ENCODE peak calls at places on chromosomes 12 and 14, in ten cellular contexts. T is GM12865, V is IMR-90, H is lower lobe of right lung, Q is fibroblast of mammary gland, S is SK-N-SH, C is activated B cell treated with CpG ODN at 0.5 μM for 24 hours, X is astrocyte of the spinal cord, R is AG04450, J is hepatocyte. N is an unnamed sample.

GRCh38 chr14:24960816-24961215 is 89.1 kb downstream of the STXBP6 start:
- DNase-seq in J (no peak), R (no peak), S (no peak), Q (peak), T (no peak), H (no peak), C (no peak), X (peak), V (peak), N (no peak)

GRCh38 chr12:69027411-69027811 is 94.4 kb upstream of the CPM start:
- DNase-seq in V (peak), H (no peak), J (no peak), X (peak), C (no peak), S (no peak), Q (peak), R (no peak), T (no peak), N (peak)

GRCh38 chr14:58733451-58734208 is 95.9 kb downstream of the DACT1 start:
- DNase-seq in T (peak), J (no peak), H (no peak), C (no peak), V (no peak), R (no peak), S (no peak), Q (peak), X (no peak), N (no peak)

GRCh38 chr12:122072031-122072970 is 6.3 kb upstream of the MLXIP start:
- DNase-seq in C (no peak), J (peak), H (no peak), Q (peak), R (no peak), T (no peak), X (peak), S (peak), V (peak), N (peak)

GRCh38 chr14:100038065-100038464 is 27.2 kb upstream of the EVL start:
- DNase-seq in Q (no peak), T (no peak), H (no peak), S (no peak), C (no peak), X (no peak), V (no peak), R (no peak), J (no peak), N (no peak)

GRCh38 chr12:111505601-111506036 is 93.5 kb downstream of the ATXN2 start:
- DNase-seq in X (no peak), T (no peak), C (no peak), Q (no peak), R (no peak), V (no peak), H (no peak), J (no peak), S (no peak), N (no peak)

GRCh38 chr12:121814429-121815119 is 10.8 kb downstream of the SETD1B start:
- DNase-seq in J (no peak), H (peak), R (no peak), X (no peak), C (no peak), T (no peak), V (no peak), Q (no peak), S (no peak), N (no peak)

GRCh38 chr12:65415826-65416225 is 137.3 kb downstream of the MSRB3 start:
- DNase-seq in T (no peak), J (peak), H (no peak), X (no peak), C (no peak), V (peak), S (no peak), R (no peak), Q (peak), N (peak)

GRCh38 chr12:6960291-6961277 is 9.4 kb downstream of the PTPN6 start:
- DNase-seq in Q (peak), H (no peak), X (peak), T (peak), C (peak), J (no peak), R (no peak), S (peak), V (peak), N (no peak)

GRCh38 chr12:86735072-86735471 is 478.9 kb upstream of the MGAT4C start:
- DNase-seq in C (no peak), S (no peak), H (no peak), R (no peak), J (no peak), Q (no peak), V (no peak), T (no peak), X (no peak), N (no peak)

GRCh38 chr14:91142214-91142668 is 28.4 kb downstream of the DGLUCY start:
- DNase-seq in J (no peak), T (peak), V (no peak), Q (no peak), X (no peak), H (no peak), C (peak), R (no peak), S (no peak), N (no peak)

GRCh38 chr14:72169521-72169920 is 237.3 kb downstream of the RGS6 start:
- DNase-seq in Q (no peak), S (peak), X (no peak), J (no peak), R (no peak), T (peak), H (no peak), V (no peak), C (no peak), N (no peak)

GRCh38 chr14:72801841-72802587 is 91.9 kb downstream of the DPF3 start:
- DNase-seq in T (no peak), X (no peak), H (no peak), C (no peak), Q (no peak), R (no peak), J (no peak), V (peak), S (no peak), N (peak)

GRCh38 chr12:124713041-124713435 is 145.6 kb upstream of the NCOR2 start:
- DNase-seq in C (no peak), J (no peak), V (no peak), T (peak), Q (no peak), S (no peak), H (peak), X (no peak), R (no peak), N (peak)

DNA sequence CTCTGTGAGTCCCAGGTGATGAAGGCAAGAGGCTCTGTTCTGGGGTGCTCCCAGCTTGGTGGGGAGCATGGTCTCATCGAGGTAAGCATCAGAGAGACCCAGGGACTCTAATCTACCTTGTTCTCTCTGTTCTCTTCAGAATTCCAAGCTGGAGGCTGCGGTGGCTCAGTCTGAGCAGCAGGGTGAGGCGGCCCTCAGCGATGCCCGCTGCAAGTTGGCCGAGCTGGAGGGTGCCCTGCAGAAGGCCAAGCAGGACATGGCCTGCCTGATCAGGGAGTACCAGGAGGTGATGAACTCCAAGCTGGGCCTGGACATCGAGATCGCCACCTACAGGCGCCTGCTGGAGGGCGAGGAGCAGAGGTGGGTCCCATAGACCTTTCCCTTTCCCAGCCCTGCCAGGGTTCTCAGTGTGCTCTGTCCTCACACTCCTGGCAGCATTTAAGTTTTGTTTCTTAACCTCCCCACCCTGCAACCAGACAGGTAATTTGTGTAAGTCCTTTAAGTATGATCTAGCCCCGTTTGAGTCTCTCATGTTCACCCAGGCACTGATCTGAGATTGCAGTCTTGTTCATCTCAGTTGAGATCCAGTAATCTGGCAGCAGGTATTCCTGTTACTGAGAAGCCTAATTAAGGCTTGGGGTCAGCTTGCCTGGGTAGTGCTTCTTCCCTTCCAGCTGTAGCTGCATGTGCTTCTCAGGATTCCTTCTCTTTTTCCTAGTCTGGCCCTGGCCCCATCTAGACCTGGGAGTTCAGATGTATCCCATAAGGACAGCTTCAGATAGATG is 14.8 kb upstream of the KRT81 start:
- DNase-seq in C (no peak), Q (no peak), T (no peak), S (no peak), R (no peak), X (no peak), V (no peak), J (no peak), H (no peak), N (no peak)
- TF ChIP-seq CTCF in C (no peak), Q (peak), T (peak), S (peak), R (peak), X (peak), V (no peak), J (peak), H (no peak), N (peak)

GRCh38 chr12:45585522-45586230 is 143.8 kb upstream of the ARID2 start:
- DNase-seq in S (no peak), V (no peak), X (no peak), T (no peak), Q (no peak), R (no peak), C (no peak), H (no peak), J (no peak), N (no peak)

GRCh38 chr12:45586486-45586885 is 143.0 kb upstream of the ARID2 start:
- DNase-seq in V (no peak), Q (no peak), T (no peak), S (no peak), J (no peak), C (no peak), X (no peak), H (no peak), R (no peak), N (no peak)

GRCh38 chr12:45590646-45591045 is 138.9 kb upstream of the ARID2 start:
- DNase-seq in T (no peak), R (no peak), X (no peak), V (no peak), H (no peak), S (no peak), J (no peak), C (no peak), Q (no peak), N (no peak)

GRCh38 chr12:45587042-45587441 is 142.5 kb upstream of the ARID2 start:
- DNase-seq in Q (no peak), X (no peak), H (no peak), C (no peak), R (no peak), J (peak), T (no peak), S (no peak), V (no peak), N (no peak)

DNA sequence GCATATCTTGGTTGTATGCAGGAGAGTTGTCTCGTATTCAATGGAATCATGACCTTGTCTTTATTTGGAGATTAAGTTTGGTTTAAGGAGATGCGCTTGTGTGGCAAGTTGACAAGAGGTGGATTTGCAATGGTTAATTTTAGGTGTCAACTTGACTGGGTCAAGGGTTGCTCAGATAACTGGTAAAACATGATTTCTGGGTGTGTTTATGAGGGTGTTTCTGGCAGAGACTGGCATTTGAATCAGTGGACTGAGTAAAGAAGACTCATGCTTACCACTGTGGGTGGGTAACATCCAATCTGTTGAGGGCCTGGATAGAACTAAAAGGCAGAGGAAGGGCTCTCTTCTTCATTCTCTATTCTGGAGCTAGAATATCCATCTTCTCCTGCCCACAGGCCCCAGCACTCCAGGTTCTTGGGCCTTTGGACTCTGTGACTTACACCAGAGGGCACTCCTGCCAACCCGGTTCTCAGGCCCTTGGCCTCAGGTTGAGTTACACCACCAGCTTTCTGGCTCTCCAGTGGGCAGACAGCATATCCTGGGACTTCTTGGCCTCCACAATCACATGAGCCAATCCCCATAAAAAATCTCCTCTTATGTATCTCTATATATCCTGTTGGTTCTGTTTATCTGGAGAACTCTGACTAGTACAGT is 141.5 kb upstream of the ARID2 start:
- DNase-seq in J (no peak), C (no peak), T (no peak), H (no peak), Q (no peak), S (no peak), X (no peak), R (no peak), V (no peak), N (peak)
- TF ChIP-seq CTCF in J (no peak), C (no peak), T (no peak), H (no peak), Q (no peak), S (no peak), X (no peak), R (no peak), V (no peak), N (no peak)

DNA sequence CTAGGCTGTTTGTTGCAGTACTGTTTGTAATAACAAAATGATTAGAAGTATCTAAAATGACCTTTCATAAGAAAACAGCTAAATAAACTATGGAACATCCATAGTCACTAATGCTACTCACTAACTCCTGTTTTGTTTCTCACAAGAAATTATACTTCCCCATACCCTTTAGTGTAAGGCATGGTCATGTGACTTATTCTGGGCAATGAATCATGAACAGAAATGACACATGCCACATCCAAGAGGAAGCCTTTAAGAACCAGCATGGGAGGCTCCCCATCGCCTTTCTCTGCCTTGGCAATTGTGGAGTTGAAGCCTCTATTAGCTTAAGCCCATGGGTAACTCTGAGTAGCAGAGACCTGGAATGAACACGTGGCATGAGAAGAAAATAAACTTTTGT is 49.3 kb downstream of the KSR2 start:
- DNase-seq in J (no peak), C (no peak), Q (no peak), H (no peak), X (no peak), S (no peak), R (no peak), V (no peak), T (no peak), N (peak)
- TF ChIP-seq CTCF in J (no peak), C (no peak), Q (no peak), H (no peak), X (no peak), S (no peak), R (no peak), V (no peak), T (no peak), N (no peak)

DNA sequence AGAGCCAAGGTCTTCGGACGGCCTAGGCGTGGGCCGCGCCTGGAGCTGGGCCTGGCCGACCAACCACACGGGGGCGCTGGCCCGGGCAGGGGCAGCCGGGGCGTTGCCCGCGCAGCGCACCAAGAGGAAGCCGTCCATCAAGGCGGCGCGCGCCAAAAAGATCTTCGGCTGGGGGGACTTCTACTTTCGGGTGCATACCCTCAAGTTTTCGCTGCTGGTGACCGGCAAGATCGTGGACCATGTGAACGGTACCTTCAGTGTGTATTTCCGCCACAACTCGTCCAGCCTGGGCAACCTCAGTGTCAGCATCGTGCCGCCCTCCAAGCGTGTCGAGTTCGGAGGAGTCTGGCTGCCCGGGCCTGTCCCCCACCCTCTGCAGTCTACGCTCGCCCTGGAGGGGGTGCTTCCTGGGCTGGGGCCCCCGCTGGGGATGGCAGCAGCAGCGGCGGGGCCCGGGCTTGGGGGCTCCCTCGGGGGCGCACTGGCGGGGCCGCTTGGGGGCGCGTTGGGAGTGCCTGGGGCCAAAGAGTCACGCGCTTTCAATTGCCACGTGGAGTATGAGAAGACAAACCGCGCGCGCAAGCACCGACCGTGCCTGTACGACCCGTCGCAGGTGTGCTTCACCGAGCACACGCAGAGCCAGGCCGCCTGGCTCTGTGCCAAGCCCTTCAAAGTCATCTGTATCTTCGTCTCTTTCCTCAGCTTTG is 4.4 kb upstream of the SHMT2 start:
- DNase-seq in T (peak), J (peak), R (no peak), V (no peak), C (peak), X (no peak), H (peak), S (no peak), Q (no peak), N (peak)
- TF ChIP-seq CTCF in T (peak), J (peak), R (peak), V (no peak), C (no peak), X (peak), H (peak), S (peak), Q (no peak), N (peak)

DNA sequence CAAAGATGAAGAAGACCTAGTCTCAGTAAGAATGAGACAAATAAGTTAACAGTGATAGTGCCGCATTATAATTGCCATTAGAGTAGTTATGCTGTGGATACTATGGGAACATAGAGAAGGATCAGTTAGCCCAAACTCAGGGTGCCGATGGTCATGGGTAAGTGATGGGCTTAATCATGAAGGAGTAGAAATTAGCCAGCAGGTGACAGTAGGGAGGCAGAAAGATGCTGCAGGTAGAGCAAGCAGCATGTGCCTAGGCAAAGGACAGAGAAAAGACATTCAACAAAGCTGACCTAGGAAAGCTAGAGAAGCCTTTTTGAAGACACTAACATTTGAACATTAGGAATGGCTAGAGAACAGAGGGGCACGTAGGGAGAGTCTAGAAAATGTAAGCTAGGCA is 30.6 kb upstream of the PTPRQ start:
- DNase-seq in R (no peak), T (no peak), C (no peak), V (no peak), X (no peak), J (no peak), Q (peak), S (no peak), H (no peak), N (peak)
- TF ChIP-seq CTCF in R (no peak), T (no peak), C (no peak), V (peak), X (no peak), J (no peak), Q (peak), S (no peak), H (no peak), N (peak)

GRCh38 chr14:69581316-69581935 is 6.8 kb upstream of the CCDC177 start:
- DNase-seq in H (no peak), R (no peak), X (no peak), J (no peak), V (no peak), T (no peak), S (no peak), C (no peak), Q (no peak), N (no peak)

GRCh38 chr14:69582829-69583228 is 8.2 kb upstream of the CCDC177 start:
- DNase-seq in V (no peak), S (no peak), Q (no peak), X (no peak), R (no peak), H (no peak), T (no peak), C (no peak), J (no peak), N (no peak)

GRCh38 chr14:69579476-69579875 is 4.8 kb upstream of the CCDC177 start:
- DNase-seq in H (no peak), V (no peak), T (no peak), Q (no peak), R (no peak), S (no peak), C (no peak), X (no peak), J (no peak), N (no peak)

GRCh38 chr14:69582207-69582606 is 7.5 kb upstream of the CCDC177 start:
- DNase-seq in V (peak), J (no peak), Q (peak), X (peak), T (no peak), R (peak), S (no peak), H (no peak), C (no peak), N (peak)

GRCh38 chr14:69580009-69580577 is 5.4 kb upstream of the CCDC177 start:
- DNase-seq in X (peak), R (peak), S (peak), Q (peak), T (peak), J (peak), C (no peak), H (no peak), V (peak), N (peak)
- TF ChIP-seq CTCF in X (peak), R (peak), S (peak), Q (peak), T (peak), J (peak), C (no peak), H (peak), V (peak), N (peak)

GRCh38 chr14:54025661-54026060 is 69.0 kb upstream of the BMP4 start:
- DNase-seq in T (peak), Q (peak), C (no peak), H (no peak), X (peak), R (no peak), V (peak), J (no peak), S (peak), N (peak)
- TF ChIP-seq CTCF in T (no peak), Q (peak), C (no peak), H (peak), X (peak), R (peak), V (peak), J (peak), S (peak), N (peak)

GRCh38 chr12:58833844-58834243 is 86.5 kb downstream of the LRIG3 start:
- DNase-seq in H (no peak), J (no peak), R (no peak), C (no peak), Q (peak), T (no peak), X (no peak), V (no peak), S (no peak), N (peak)
- TF ChIP-seq CTCF in H (no peak), J (peak), R (no peak), C (no peak), Q (no peak), T (no peak), X (no peak), V (no peak), S (no peak), N (peak)

DNA sequence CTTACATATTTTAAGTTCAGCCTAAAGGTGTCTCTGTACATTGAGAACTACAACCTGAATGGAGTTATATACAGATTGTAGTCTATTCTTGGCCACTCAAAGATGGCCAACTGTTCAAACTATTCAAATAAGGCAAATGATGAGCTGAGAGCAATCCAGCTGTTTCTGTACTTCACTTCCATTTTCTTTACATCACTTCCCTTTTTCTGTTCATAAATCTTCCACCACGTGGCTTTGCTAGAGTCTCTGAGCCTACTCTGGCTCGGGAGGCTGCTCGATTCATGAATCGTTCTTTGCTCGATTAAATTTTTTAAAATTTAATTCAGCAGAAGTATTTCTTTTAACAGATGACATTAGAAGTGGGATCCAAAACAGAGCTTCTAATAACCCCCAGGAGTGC is 879.7 kb downstream of the GALC start:
- DNase-seq in X (no peak), R (no peak), T (no peak), J (no peak), Q (no peak), H (no peak), C (no peak), V (no peak), S (no peak), N (no peak)
- TF ChIP-seq CTCF in X (no peak), R (no peak), T (no peak), J (no peak), Q (no peak), H (no peak), C (no peak), V (no peak), S (no peak), N (no peak)

GRCh38 chr12:132489602-132490239 is at the start of gene FBRSL1:
- DNase-seq in V (peak), H (peak), T (peak), Q (peak), S (peak), J (peak), C (peak), X (peak), R (peak), N (peak)
- TF ChIP-seq CTCF in V (no peak), H (no peak), T (no peak), Q (no peak), S (no peak), J (no peak), C (no peak), X (no peak), R (no peak), N (no peak)